ENCODE peak calls at places on chromosomes 11 and 22, in seven cellular contexts. G is right lobe of liver, W is body of pancreas, U is A673, H is IMR-90, O is tibial artery, J is LNCaP clone FGC. Y is an unnamed sample.

GRCh38 chr11:47469411-47470179 is 20.7 kb upstream of the RAPSN start:
- DNase-seq in W (no peak), G (no peak), O (no peak), U (no peak), J (no peak), H (peak; percentile 17), Y (peak; percentile 30)

GRCh38 chr22:37923927-37924326 is 17.8 kb downstream of the MICALL1 start:
- DNase-seq in J (no peak), U (no peak), W (peak; percentile 41), O (no peak), G (no peak), H (no peak), Y (no peak)

GRCh38 chr22:50247748-50248147 is 2.9 kb upstream of the TUBGCP6 start:
- DNase-seq in G (no peak), W (peak; percentile 74), H (peak; percentile 61), J (peak; percentile 66), U (peak; percentile 76), O (no peak), Y (peak; percentile 56)

GRCh38 chr11:19101803-19102520 is 15.0 kb upstream of the ZDHHC13 start:
- DNase-seq in O (no peak), W (no peak), J (no peak), U (no peak), H (no peak), G (no peak), Y (no peak)

GRCh38 chr22:19438286-19438685 is 5.9 kb downstream of the MRPL40 start:
- DNase-seq in G (no peak), H (no peak), W (no peak), J (no peak), O (no peak), U (no peak), Y (no peak)

GRCh38 chr11:3849297-3849874 is 6.1 kb upstream of the STIM1 start:
- DNase-seq in U (peak; percentile 70), G (no peak), O (no peak), J (no peak), H (peak; percentile 41), W (peak; percentile 48), Y (peak; percentile 48)

GRCh38 chr11:87281496-87281895 is 243.8 kb downstream of the TMEM135 start:
- DNase-seq in U (peak; percentile 82), O (no peak), H (peak; percentile 77), J (no peak), G (no peak), W (peak; percentile 13), Y (peak; percentile 46)

GRCh38 chr11:58059011-58059358 is 28.2 kb downstream of the OR6Q1 start:
- DNase-seq in O (no peak), W (peak; percentile 30), H (peak; percentile 92), U (no peak), G (no peak), J (no peak), Y (peak; percentile 91)

GRCh38 chr11:75323609-75324008 is 27.9 kb downstream of the ARRB1 start:
- DNase-seq in U (no peak), G (no peak), W (peak; percentile 80), J (no peak), O (no peak), H (no peak), Y (no peak)

GRCh38 chr11:17333799-17334586 is 17.6 kb upstream of the NCR3LG1 start:
- DNase-seq in U (no peak), W (no peak), G (no peak), O (no peak), H (no peak), J (no peak), Y (no peak)

GRCh38 chr11:17331669-17332068 is 19.9 kb upstream of the NCR3LG1 start:
- DNase-seq in U (no peak), J (no peak), W (no peak), H (no peak), O (no peak), G (no peak), Y (no peak)

GRCh38 chr11:17328856-17329490 is 22.6 kb upstream of the NCR3LG1 start:
- DNase-seq in H (no peak), W (peak; percentile 25), G (no peak), J (no peak), O (no peak), U (no peak), Y (no peak)
- TF ChIP-seq CTCF in H (no peak), W (no peak), G (no peak), J (no peak), O (no peak), U (no peak), Y (no peak)

DNA sequence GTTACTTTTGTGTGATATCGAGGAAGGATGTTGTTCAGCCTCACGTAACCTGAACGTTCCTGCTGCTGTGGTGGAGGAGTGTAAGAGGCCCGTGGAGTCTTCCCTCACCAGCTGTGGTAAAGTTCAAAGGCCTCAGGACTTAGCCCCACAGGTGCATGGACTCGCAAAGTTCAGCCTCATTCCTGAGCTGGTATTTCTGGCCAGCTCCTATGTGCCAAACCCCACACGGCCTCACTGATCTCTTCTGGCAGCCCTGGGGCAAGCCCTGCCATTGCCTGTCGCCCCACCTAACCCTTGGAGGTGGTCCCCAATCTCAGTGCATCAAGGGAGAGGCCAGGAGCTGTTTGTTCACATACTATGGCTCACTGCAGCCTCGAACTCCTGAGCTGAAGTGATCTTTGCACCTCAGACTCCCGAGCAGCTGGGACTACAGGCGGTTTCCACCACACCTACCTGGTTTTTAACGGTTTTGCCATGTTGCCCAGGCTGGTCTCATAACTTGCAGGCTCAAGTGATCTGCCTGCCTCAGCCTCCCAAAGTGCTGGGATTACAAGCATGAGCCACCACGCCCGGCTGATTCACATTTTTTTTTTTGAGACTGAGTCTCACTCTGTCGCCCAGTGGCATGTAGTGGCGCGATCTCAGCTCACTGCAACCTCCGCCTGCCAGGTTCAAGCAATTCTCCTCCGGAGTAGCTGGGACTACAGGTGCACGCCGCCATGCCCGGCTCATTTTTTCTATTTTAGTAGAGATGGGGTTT is 2.2 kb downstream of the PHRF1 start:
- DNase-seq in U (no peak), G (peak; percentile 73), H (no peak), J (no peak), W (no peak), O (no peak), Y (no peak)
- H3K4me3 ChIP-seq in U (peak overlapping the region; percentile 99), G (peak overlapping the region; percentile 95), H (no peak overlapping the region), J (peak overlapping the region; percentile 69), W (no peak overlapping the region), O (no peak overlapping the region), Y (no peak overlapping the region)

DNA sequence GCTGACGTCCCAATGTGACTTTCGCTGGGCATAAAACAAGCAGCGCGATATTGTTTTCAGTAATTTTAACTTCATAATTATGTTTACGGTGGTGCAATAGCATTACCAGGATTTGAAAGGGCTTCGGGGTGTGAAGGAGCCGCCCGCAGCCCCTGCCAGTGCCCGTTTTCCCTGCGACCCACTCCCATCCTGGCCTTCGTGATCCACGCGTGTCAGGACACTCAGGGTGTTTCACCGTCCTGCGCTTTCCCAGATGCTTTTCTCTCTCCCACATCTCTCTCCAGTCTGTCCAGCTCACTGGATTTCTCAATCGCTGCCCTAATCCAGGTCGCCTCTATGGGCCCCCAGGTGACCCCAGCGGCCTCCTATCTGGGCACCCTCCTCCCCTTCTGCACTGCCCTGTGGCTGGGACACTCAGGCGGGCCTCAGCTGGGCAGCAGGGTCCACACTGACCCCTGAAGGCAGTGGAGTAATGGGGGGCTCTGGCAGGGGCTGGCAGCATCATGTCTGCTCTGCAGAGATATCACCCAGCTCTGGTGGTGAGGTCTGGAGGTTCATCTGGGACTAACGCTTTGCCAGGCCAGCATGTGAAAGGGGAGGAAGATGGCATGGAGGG is 623.0 kb downstream of the BRD1 start:
- DNase-seq in J (no peak), W (no peak), G (peak; percentile 33), H (no peak), U (no peak), O (peak; percentile 10), Y (no peak)
- TF ChIP-seq CTCF in J (no peak), W (no peak), G (no peak), H (no peak), U (no peak), O (no peak), Y (no peak)

GRCh38 chr11:73186886-73187285 is 31.2 kb upstream of the P2RY2 start:
- DNase-seq in G (no peak), J (no peak), W (no peak), H (no peak), U (no peak), O (peak; percentile 5), Y (no peak)

GRCh38 chr11:73185680-73186293 is 32.3 kb upstream of the P2RY2 start:
- DNase-seq in O (peak; percentile 59), U (no peak), W (no peak), H (peak; percentile 69), J (no peak), G (no peak), Y (peak; percentile 34)

GRCh38 chr11:73182824-73183321 is 35.2 kb upstream of the P2RY2 start:
- DNase-seq in O (no peak), J (no peak), G (no peak), U (no peak), H (no peak), W (peak; percentile 75), Y (no peak)

GRCh38 chr11:73186294-73186850 is 31.7 kb upstream of the P2RY2 start:
- DNase-seq in H (no peak), O (peak; percentile 50), G (no peak), W (no peak), U (no peak), J (no peak), Y (no peak)

GRCh38 chr11:73184953-73185671 is 33.0 kb upstream of the P2RY2 start:
- DNase-seq in G (peak; percentile 72), U (peak; percentile 75), W (peak; percentile 69), O (peak; percentile 57), H (peak; percentile 33), J (no peak), Y (peak; percentile 28)
- H3K4me3 ChIP-seq in G (no peak overlapping the region), U (no peak overlapping the region), W (no peak overlapping the region), O (no peak overlapping the region), H (no peak overlapping the region), J (no peak overlapping the region), Y (no peak overlapping the region)

GRCh38 chr11:117970400-117971024 is 15.7 kb upstream of the IL10RA start:
- DNase-seq in H (no peak), U (no peak), G (no peak), O (peak; percentile 48), W (peak; percentile 40), J (no peak), Y (no peak)
- TF ChIP-seq CTCF in H (no peak), U (no peak), G (no peak), O (no peak), W (no peak), J (no peak), Y (no peak)